ENCODE peak calls at places on chromosomes 2 and 18, in seven cellular contexts. G, Y, Q, J, E, D and B are unnamed samples.

GRCh38 chr2:51921076-51921475 is 889.1 kb upstream of the NRXN1 start:
- DNase-seq in G (no peak), Y (no peak), Q (no peak), J (no peak), E (no peak), D (no peak), B (no peak)

GRCh38 chr18:32379891-32380290 is 90.8 kb downstream of the GAREM1 start:
- DNase-seq in G (no peak), Y (peak; percentile 16), Q (no peak), J (no peak), E (no peak), D (no peak), B (no peak)

GRCh38 chr2:28160986-28161425 is 231.7 kb upstream of the FOSL2 start:
- DNase-seq in G (no peak), Y (peak; percentile 97), Q (no peak), J (no peak), E (no peak), D (no peak), B (no peak)

GRCh38 chr2:33122726-33123125 is 176.0 kb downstream of the LTBP1 start:
- DNase-seq in G (no peak), Y (no peak), Q (no peak), J (no peak), E (no peak), D (no peak), B (peak; percentile 11)

GRCh38 chr18:9951022-9951859 is 37.4 kb downstream of the VAPA start:
- DNase-seq in G (no peak), Y (peak; percentile 81), Q (peak; percentile 63), J (no peak), E (peak; percentile 42), D (no peak), B (peak; percentile 62)

GRCh38 chr2:189411860-189412259 is 29.4 kb upstream of the WDR75 start:
- DNase-seq in G (no peak), Y (peak; percentile 96), Q (no peak), J (no peak), E (no peak), D (no peak), B (no peak)

GRCh38 chr2:178204987-178205386 is 10.7 kb downstream of the OSBPL6 start:
- DNase-seq in G (no peak), Y (no peak), Q (no peak), J (no peak), E (no peak), D (no peak), B (no peak)

GRCh38 chr2:206989306-206989705 is 50.0 kb downstream of the CPO start:
- DNase-seq in G (no peak), Y (no peak), Q (peak; percentile 51), J (no peak), E (peak; percentile 57), D (peak; percentile 82), B (peak; percentile 20)

GRCh38 chr2:177242136-177242987 is 22.2 kb downstream of the NFE2L2 start:
- DNase-seq in G (no peak), Y (peak; percentile 98), Q (no peak), J (no peak), E (no peak), D (no peak), B (no peak)

GRCh38 chr18:41073372-41073954 is 881.6 kb upstream of the PIK3C3 start:
- DNase-seq in G (no peak), Y (peak; percentile 54), Q (no peak), J (no peak), E (no peak), D (no peak), B (no peak)

GRCh38 chr2:46780801-46781445 is 134.7 kb downstream of the MCFD2 start:
- DNase-seq in G (no peak), Y (peak; percentile 84), Q (no peak), J (no peak), E (peak; percentile 85), D (peak; percentile 65), B (peak; percentile 10)

GRCh38 chr2:69902213-69902922 is 8.6 kb downstream of the SNRNP27 start:
- DNase-seq in G (no peak), Y (no peak), Q (peak; percentile 39), J (no peak), E (no peak), D (peak; percentile 90), B (no peak)

GRCh38 chr2:21356857-21357255 is 233.1 kb downstream of the TDRD15 start:
- DNase-seq in G (no peak), Y (no peak), Q (no peak), J (no peak), E (no peak), D (no peak), B (no peak)

DNA sequence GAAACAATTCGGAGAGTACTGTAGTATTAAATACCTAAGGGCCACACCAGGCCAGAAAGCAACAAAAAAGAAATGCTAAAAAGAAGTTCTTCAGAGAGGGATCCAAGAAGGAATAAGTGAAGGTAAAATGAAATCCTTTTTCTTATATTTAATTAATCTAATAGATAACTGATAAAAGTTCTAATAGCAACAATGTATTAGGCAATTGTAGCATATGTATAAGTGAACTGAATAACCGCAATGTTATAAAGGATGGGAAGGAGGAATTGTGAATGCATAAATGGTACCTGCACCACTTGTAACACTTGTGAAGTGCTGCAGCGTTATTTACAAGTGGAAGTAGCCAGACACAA is 21.8 kb downstream of the TMSB10 start:
- DNase-seq in G (no peak), Y (no peak), Q (peak; percentile 27), J (no peak), E (no peak), D (no peak), B (no peak)
- H3K4me3 ChIP-seq in G (no peak overlapping the region), Y (no peak overlapping the region), Q (peak overlapping the region; percentile 69), J (peak overlapping the region; percentile 67), E (no peak overlapping the region), D (peak overlapping the region; percentile 38), B (no peak overlapping the region)

GRCh38 chr18:525066-525797 is 24.7 kb upstream of the COLEC12 start:
- DNase-seq in G (no peak), Y (peak; percentile 75), Q (no peak), J (no peak), E (no peak), D (no peak), B (no peak)

GRCh38 chr18:526681-527080 is 26.2 kb upstream of the COLEC12 start:
- DNase-seq in G (no peak), Y (peak; percentile 24), Q (no peak), J (no peak), E (no peak), D (no peak), B (no peak)

GRCh38 chr18:527136-527535 is 26.6 kb upstream of the COLEC12 start:
- DNase-seq in G (no peak), Y (peak; percentile 82), Q (no peak), J (no peak), E (no peak), D (no peak), B (no peak)

GRCh38 chr18:519019-519879 is 18.7 kb upstream of the COLEC12 start:
- DNase-seq in G (no peak), Y (peak; percentile 76), Q (peak; percentile 65), J (no peak), E (no peak), D (no peak), B (no peak)

GRCh38 chr18:524496-524895 is 24.0 kb upstream of the COLEC12 start:
- DNase-seq in G (no peak), Y (peak; percentile 95), Q (no peak), J (no peak), E (no peak), D (no peak), B (no peak)
- H3K4me3 ChIP-seq in G (no peak overlapping the region), Y (no peak overlapping the region), Q (no peak overlapping the region), J (no peak overlapping the region), E (no peak overlapping the region), D (no peak overlapping the region), B (no peak overlapping the region)

GRCh38 chr18:51171625-51172024 is 25.9 kb downstream of the MEX3C start:
- DNase-seq in G (no peak), Y (no peak), Q (no peak), J (no peak), E (no peak), D (no peak), B (no peak)
- H3K4me3 ChIP-seq in G (no peak overlapping the region), Y (no peak overlapping the region), Q (no peak overlapping the region), J (no peak overlapping the region), E (no peak overlapping the region), D (no peak overlapping the region), B (no peak overlapping the region)

GRCh38 chr2:232422051-232422450 is 15.4 kb downstream of the ALPG start:
- DNase-seq in G (no peak), Y (no peak), Q (no peak), J (no peak), E (no peak), D (peak; percentile 43), B (no peak)

GRCh38 chr2:232421189-232421785 is 14.6 kb downstream of the ALPG start:
- DNase-seq in G (no peak), Y (no peak), Q (no peak), J (no peak), E (no peak), D (peak; percentile 59), B (no peak)

GRCh38 chr2:232420073-232420454 is 13.4 kb downstream of the ALPG start:
- DNase-seq in G (no peak), Y (no peak), Q (no peak), J (no peak), E (no peak), D (no peak), B (no peak)

GRCh38 chr2:232419245-232420072 is 12.8 kb downstream of the ALPG start:
- DNase-seq in G (no peak), Y (no peak), Q (no peak), J (no peak), E (no peak), D (no peak), B (no peak)

DNA sequence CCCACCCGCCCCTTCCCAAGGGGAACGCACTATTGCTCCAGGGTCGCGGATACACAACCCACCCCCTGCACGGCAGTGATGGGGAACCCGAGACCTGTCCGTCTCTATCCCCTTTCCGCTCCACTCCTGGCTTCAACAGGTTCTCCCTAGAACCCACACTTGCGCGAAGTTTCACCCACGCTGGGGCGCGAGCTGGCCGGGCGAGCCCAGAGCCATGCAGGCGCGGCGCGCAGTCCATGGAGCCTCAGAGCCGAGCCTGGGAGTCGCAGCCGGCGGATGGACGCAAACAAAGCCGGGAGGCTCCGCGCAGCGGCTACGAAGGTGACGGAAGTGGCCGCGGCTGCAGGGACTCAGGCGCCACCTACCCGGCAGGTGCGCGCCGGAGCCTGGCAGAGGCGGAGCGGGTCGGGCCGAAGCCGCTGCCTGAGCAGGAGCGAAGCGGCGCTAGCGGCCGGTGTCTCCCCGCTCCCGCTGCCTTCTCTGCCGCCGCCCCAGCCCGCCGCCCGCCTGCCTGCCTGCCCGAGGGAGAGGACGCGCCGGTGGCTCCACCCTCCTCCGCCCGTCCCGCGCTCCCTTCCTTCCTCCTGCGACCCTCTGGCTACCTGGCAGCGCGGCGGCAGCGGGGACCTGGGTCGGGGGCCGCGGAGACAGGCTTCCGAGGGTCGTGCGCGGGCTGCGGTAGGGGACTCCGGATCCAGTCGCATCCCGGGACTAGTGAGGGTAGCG is 14.0 kb downstream of the ALPG start:
- DNase-seq in G (no peak), Y (no peak), Q (peak; percentile 41), J (no peak), E (no peak), D (peak; percentile 85), B (peak; percentile 17)
- H3K4me3 ChIP-seq in G (no peak overlapping the region), Y (no peak overlapping the region), Q (no peak overlapping the region), J (peak overlapping the region; percentile 32), E (no peak overlapping the region), D (peak overlapping the region; percentile 21), B (peak overlapping the region; percentile 20)